ENCODE peak calls at places on chromosomes 12 and 14, in eight cellular contexts. Y is NCI-H460, U is NCI-H1436, G is right cardiac atrium, B is ACHN, C is NCI-H510A, J is ovary, L is kidney glomerular epithelial cell. Q is an unnamed sample.

GRCh38 chr12:12839886-12840285 is 26.7 kb downstream of the DDX47 start:
- DNase-seq in G (peak), B (peak), J (no peak), C (no peak), Y (peak), L (peak), U (no peak), Q (no peak)

GRCh38 chr12:64826234-64826633 is 1.8 kb downstream of the TBC1D30 start:
- DNase-seq in B (peak), L (no peak), G (peak), C (peak), U (peak), J (peak), Y (no peak), Q (peak)

GRCh38 chr14:33848706-33849454 is 102.0 kb downstream of the EGLN3 start:
- DNase-seq in Y (peak), C (peak), G (peak), J (no peak), U (peak), B (peak), L (peak), Q (peak)

GRCh38 chr12:132111641-132112304 is 32.3 kb downstream of the DDX51 start:
- DNase-seq in U (no peak), Y (no peak), J (no peak), G (no peak), C (no peak), L (no peak), B (no peak), Q (no peak)

GRCh38 chr12:109875572-109876131 is 4.7 kb downstream of the GLTP start:
- DNase-seq in J (no peak), Y (no peak), B (no peak), G (no peak), L (peak), C (peak), U (no peak), Q (no peak)

GRCh38 chr12:46659032-46659703 is 166.6 kb downstream of the SLC38A4 start:
- DNase-seq in L (no peak), C (no peak), Y (no peak), G (no peak), J (no peak), B (no peak), U (no peak), Q (no peak)

GRCh38 chr12:10033783-10034381 is 3.4 kb downstream of the CLEC9A start:
- DNase-seq in U (no peak), J (no peak), L (no peak), C (no peak), Y (no peak), B (peak), G (no peak), Q (no peak)

GRCh38 chr12:8828514-8829127 is 6.2 kb downstream of the A2ML1 start:
- DNase-seq in Y (no peak), U (no peak), L (no peak), J (no peak), G (no peak), B (no peak), C (no peak), Q (no peak)

GRCh38 chr14:84894254-84894653 is 635.7 kb upstream of the FLRT2 start:
- DNase-seq in J (no peak), L (no peak), C (peak), U (no peak), B (no peak), Y (no peak), G (no peak), Q (peak)

GRCh38 chr12:4157122-4157521 is 116.4 kb upstream of the CCND2 start:
- DNase-seq in L (no peak), J (no peak), B (no peak), Y (no peak), C (no peak), U (no peak), G (no peak), Q (no peak)

GRCh38 chr12:41663487-41664258 is 475.6 kb downstream of the PDZRN4 start:
- DNase-seq in J (no peak), U (no peak), C (no peak), L (peak), B (peak), Y (no peak), G (no peak), Q (no peak)

GRCh38 chr14:89165189-89165809 is 251.7 kb downstream of the FOXN3 start:
- DNase-seq in J (no peak), C (no peak), U (no peak), Y (no peak), B (no peak), L (no peak), G (no peak), Q (no peak)

GRCh38 chr14:105838591-105839424 is 312.4 kb downstream of the TMEM121 start:
- DNase-seq in C (no peak), Y (no peak), G (no peak), B (no peak), L (no peak), J (no peak), U (no peak), Q (no peak)

GRCh38 chr12:7498832-7499231 is 4.7 kb downstream of the CD163 start:
- DNase-seq in L (no peak), U (no peak), Y (no peak), J (no peak), C (no peak), G (no peak), B (no peak), Q (no peak)

GRCh38 chr14:80215081-80215480 is 3.8 kb upstream of the DIO2 start:
- DNase-seq in C (no peak), L (no peak), U (no peak), G (no peak), B (no peak), J (no peak), Y (no peak), Q (no peak)

GRCh38 chr12:65881965-65882413 is 57.7 kb downstream of the HMGA2 start:
- DNase-seq in Y (no peak), U (no peak), L (peak), B (no peak), J (peak), G (peak), C (no peak), Q (no peak)

GRCh38 chr14:98932436-98933325 is 339.3 kb downstream of the BCL11B start:
- DNase-seq in Y (no peak), G (no peak), C (no peak), B (no peak), U (no peak), J (no peak), L (no peak), Q (no peak)

GRCh38 chr14:101737414-101738367 is 23.8 kb upstream of the PPP2R5C start:
- DNase-seq in J (no peak), C (no peak), L (no peak), Y (no peak), G (no peak), U (no peak), B (no peak), Q (no peak)

GRCh38 chr14:91926131-91926890 is 21.2 kb downstream of the FBLN5 start:
- DNase-seq in J (no peak), L (no peak), G (no peak), Y (no peak), U (no peak), B (no peak), C (no peak), Q (no peak)

GRCh38 chr12:102299731-102300130 is 102.1 kb upstream of the PMCH start:
- DNase-seq in Y (no peak), L (no peak), G (no peak), B (no peak), C (no peak), J (no peak), U (no peak), Q (no peak)

GRCh38 chr14:47626151-47627035 is 49.0 kb downstream of the MDGA2 start:
- DNase-seq in G (peak), U (peak), C (peak), Y (no peak), B (no peak), L (no peak), J (no peak), Q (no peak)

GRCh38 chr12:46490635-46491034 is 118.1 kb upstream of the SLC38A2 start:
- DNase-seq in L (no peak), J (no peak), Y (no peak), U (no peak), G (no peak), C (no peak), B (no peak), Q (no peak)

GRCh38 chr12:122366685-122367475 is 55.6 kb downstream of the CLIP1 start:
- DNase-seq in L (peak), C (no peak), U (no peak), G (no peak), J (no peak), Y (peak), B (peak), Q (no peak)

GRCh38 chr12:31491819-31492598 is 98.9 kb downstream of the DENND5B start:
- DNase-seq in L (peak), U (no peak), J (no peak), Y (peak), C (no peak), G (no peak), B (peak), Q (no peak)

GRCh38 chr12:12194206-12194605 is 72.6 kb downstream of the LRP6 start:
- DNase-seq in L (peak), Y (no peak), C (no peak), G (no peak), J (no peak), U (no peak), B (peak), Q (no peak)